ENCODE peak calls at places on chromosomes 16 and 17, in five cellular contexts. T is CD8-positive, alpha-beta T cell; C is NB4; W is Peyer's patch; M is heart right ventricle. J is an unnamed sample.

GRCh38 chr17:31677036-31677435 is 182.0 kb downstream of the COPRS start:
- DNase-seq in C (no peak), W (no peak), T (no peak), M (no peak), J (no peak)

GRCh38 chr17:49640556-49640955 is 37.3 kb downstream of the SPOP start:
- DNase-seq in W (no peak), C (no peak), T (no peak), M (no peak), J (no peak)

GRCh38 chr17:82449883-82450356 is 632 bp downstream of the CYBC1 start:
- DNase-seq in W (no peak), M (peak), T (peak), C (peak), J (no peak)

GRCh38 chr17:30545024-30545423 is 67.8 kb downstream of the GOSR1 start:
- DNase-seq in W (no peak), T (no peak), C (peak), M (no peak), J (no peak)

GRCh38 chr16:74749291-74750055 is 25.1 kb downstream of the FA2H start:
- DNase-seq in T (no peak), W (no peak), C (no peak), M (no peak), J (no peak)

GRCh38 chr16:84059111-84059510 is 16.5 kb upstream of the SLC38A8 start:
- DNase-seq in M (no peak), C (no peak), W (peak), T (no peak), J (no peak)

GRCh38 chr17:42313773-42314566 is 25.7 kb downstream of the STAT5A start:
- DNase-seq in T (peak), C (peak), W (no peak), M (no peak), J (no peak)

GRCh38 chr17:73420897-73421296 is 109.1 kb upstream of the CDC42EP4 start:
- DNase-seq in T (no peak), M (no peak), C (peak), W (no peak), J (no peak)

GRCh38 chr16:11076259-11077018 is 132.1 kb downstream of the CLEC16A start:
- DNase-seq in T (peak), W (peak), C (no peak), M (no peak), J (no peak)

GRCh38 chr17:2235792-2236365 is 67.7 kb downstream of the SMG6 start:
- DNase-seq in C (no peak), M (no peak), T (no peak), W (no peak), J (no peak)

DNA sequence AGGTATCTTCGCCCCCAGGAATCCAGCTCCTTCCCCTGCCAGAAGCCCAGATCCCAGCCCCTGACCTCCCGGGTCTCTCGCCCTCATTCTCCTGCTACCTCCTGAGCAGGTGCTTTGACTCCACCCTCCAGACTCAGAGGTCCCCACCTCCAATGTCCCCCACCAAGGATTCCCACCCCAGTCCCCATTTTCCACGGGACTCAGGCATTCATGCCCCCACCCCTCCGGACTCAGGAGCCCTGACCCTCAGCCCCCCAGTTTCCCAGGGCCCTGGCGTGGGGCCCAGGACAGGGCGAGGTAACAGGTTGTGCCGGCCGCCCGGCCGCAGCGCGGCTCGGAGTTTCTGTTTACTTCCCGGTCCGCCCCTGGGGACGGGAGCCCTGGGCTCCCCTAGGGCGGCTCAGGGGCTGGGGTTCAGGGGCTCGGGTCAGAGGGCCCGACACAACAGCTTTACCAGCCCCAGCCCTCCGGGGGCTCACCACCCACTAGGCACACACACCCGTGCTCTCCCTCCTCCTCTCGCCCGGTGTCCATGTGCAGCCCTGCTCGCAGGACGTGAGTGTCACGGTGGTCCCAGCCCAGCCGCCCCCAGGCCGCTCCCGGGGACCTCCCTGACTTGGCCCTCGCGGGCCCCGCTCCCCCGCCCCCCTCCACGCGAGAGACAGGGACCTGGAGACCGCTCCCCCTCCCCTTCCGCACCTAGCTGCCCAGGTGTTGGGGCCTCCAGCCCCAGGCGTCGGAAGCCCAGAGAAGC is 595 bp downstream of the BICDL2 start:
- DNase-seq in T (no peak), M (no peak), W (no peak), C (no peak), J (no peak)
- H3K4me3 ChIP-seq in T (no peak), M (no peak), W (peak), C (no peak), J (peak)

DNA sequence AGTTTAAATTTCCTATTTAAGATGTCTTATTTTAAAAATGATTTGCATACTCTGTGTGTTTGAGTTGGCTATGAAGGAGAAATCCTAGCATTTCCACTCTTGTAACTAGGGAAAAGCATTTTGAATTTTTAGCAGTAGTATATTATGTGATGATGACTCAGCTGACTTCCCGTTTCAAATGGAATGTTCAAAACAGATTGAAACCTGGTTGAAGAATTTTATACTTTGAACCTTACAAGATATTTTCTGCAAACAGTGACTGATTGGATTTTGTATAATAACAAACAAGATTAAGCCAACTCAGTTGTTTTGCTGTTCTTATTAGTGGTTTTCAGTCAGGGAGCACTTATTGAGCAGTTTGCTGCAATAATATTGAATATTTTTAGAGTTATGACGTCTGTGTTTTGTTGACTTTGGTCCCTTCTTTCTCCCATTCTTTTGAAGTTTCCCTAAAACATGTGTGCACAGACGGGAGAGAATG is 8.0 kb downstream of the TNRC6A start:
- DNase-seq in T (no peak), W (no peak), C (no peak), M (no peak), J (no peak)
- H3K4me3 ChIP-seq in T (no peak), W (no peak), C (no peak), M (no peak), J (no peak)

GRCh38 chr17:77696720-77697460 is 261.6 kb upstream of the TNRC6C start:
- DNase-seq in W (peak), T (no peak), C (no peak), M (no peak), J (no peak)
- H3K4me3 ChIP-seq in W (no peak), T (peak), C (no peak), M (no peak), J (no peak)

GRCh38 chr17:39701784-39702422 is 2.0 kb downstream of the ERBB2 start:
- DNase-seq in M (no peak), T (no peak), C (no peak), W (no peak), J (no peak)
- H3K4me3 ChIP-seq in M (no peak), T (no peak), C (no peak), W (no peak), J (peak)

GRCh38 chr16:88430185-88430523 is 22.9 kb upstream of the ZFPM1 start:
- DNase-seq in C (peak), T (peak), M (no peak), W (no peak), J (no peak)
- H3K4me3 ChIP-seq in C (peak), T (peak), M (peak), W (peak), J (no peak)

DNA sequence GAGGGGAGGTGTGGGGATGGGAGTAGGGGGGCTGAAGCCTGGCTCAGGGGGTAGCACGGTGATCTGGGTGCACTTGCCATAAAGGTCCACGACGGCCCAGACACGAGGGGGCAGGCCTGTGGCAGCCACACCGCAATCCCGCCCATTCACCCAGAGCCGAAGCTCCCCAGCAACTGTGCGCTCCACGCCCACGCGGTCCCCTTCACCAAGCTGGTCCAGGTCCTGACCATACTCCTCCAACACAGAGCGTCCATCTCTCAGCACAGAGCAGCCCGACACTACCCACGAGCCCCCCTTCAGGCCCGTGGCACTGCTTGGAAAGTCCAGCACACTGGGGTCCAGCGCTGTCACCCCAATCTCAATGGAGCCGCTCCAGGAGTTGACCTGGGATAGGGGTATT is 1.6 kb downstream of the NEURL4 start:
- DNase-seq in W (no peak), T (no peak), C (no peak), M (no peak), J (no peak)
- H3K4me3 ChIP-seq in W (no peak), T (no peak), C (peak), M (no peak), J (peak)

GRCh38 chr16:2081201-2081600 is 33.4 kb downstream of the TSC2 start:
- DNase-seq in T (no peak), W (no peak), C (no peak), M (no peak), J (no peak)

GRCh38 chr16:2081685-2082084 is 33.9 kb downstream of the TSC2 start:
- DNase-seq in M (no peak), W (no peak), T (no peak), C (peak), J (no peak)

GRCh38 chr16:2083409-2083808 is 35.6 kb downstream of the TSC2 start:
- DNase-seq in M (no peak), W (no peak), T (no peak), C (no peak), J (no peak)

GRCh38 chr16:2082983-2083364 is 35.2 kb downstream of the TSC2 start:
- DNase-seq in C (peak), T (no peak), M (no peak), W (no peak), J (no peak)

GRCh38 chr16:2082171-2082982 is 34.6 kb downstream of the TSC2 start:
- DNase-seq in M (peak), T (no peak), W (no peak), C (no peak), J (peak)
- H3K4me3 ChIP-seq in M (no peak), T (no peak), W (no peak), C (no peak), J (no peak)

J was measured in LNCaP clone FGC.